ENCODE peak calls at places on chromosomes 6 and 20, in eight cellular contexts. One of them, this sample, is unnamed.
A peak's percentile ranks its signal among the peaks of the same experiment; 100 is the strongest.

GRCh38 chr6:26478985-26479278 is 21.2 kb upstream of the BTN1A1 start:
- DNase-seq in heart left ventricle: no peak
- DNase-seq in B cell: no peak
- DNase-seq in type B pancreatic cell: no peak
- DNase-seq in AG04450: no peak
- DNase-seq in lower leg skin: no peak
- DNase-seq in cardiac fibroblast: no peak
- DNase-seq in psoas muscle: no peak
- DNase-seq in this sample: no peak

GRCh38 chr6:21381336-21381963 is 212.1 kb upstream of the SOX4 start:
- DNase-seq in heart left ventricle: no peak
- DNase-seq in B cell: no peak
- DNase-seq in type B pancreatic cell: no peak
- DNase-seq in AG04450: no peak
- DNase-seq in lower leg skin: no peak
- DNase-seq in cardiac fibroblast: peak; percentile 3
- DNase-seq in psoas muscle: no peak
- DNase-seq in this sample: no peak

GRCh38 chr20:22348010-22348409 is 236.4 kb downstream of the FOXA2 start:
- DNase-seq in heart left ventricle: no peak
- DNase-seq in B cell: no peak
- DNase-seq in type B pancreatic cell: no peak
- DNase-seq in AG04450: no peak
- DNase-seq in lower leg skin: no peak
- DNase-seq in cardiac fibroblast: no peak
- DNase-seq in psoas muscle: no peak
- DNase-seq in this sample: no peak

GRCh38 chr6:71239694-71240093 is 48.9 kb upstream of the OGFRL1 start:
- DNase-seq in heart left ventricle: no peak
- DNase-seq in B cell: no peak
- DNase-seq in type B pancreatic cell: no peak
- DNase-seq in AG04450: no peak
- DNase-seq in lower leg skin: no peak
- DNase-seq in cardiac fibroblast: peak; percentile 59
- DNase-seq in psoas muscle: no peak
- DNase-seq in this sample: no peak

GRCh38 chr6:39956951-39957350 is 22.7 kb upstream of the MOCS1 start:
- DNase-seq in heart left ventricle: no peak
- DNase-seq in B cell: no peak
- DNase-seq in type B pancreatic cell: no peak
- DNase-seq in AG04450: no peak
- DNase-seq in lower leg skin: no peak
- DNase-seq in cardiac fibroblast: peak; percentile 85
- DNase-seq in psoas muscle: no peak
- DNase-seq in this sample: no peak

GRCh38 chr6:117346142-117346930 is 79.4 kb downstream of the ROS1 start:
- DNase-seq in heart left ventricle: no peak
- DNase-seq in B cell: no peak
- DNase-seq in type B pancreatic cell: no peak
- DNase-seq in AG04450: no peak
- DNase-seq in lower leg skin: no peak
- DNase-seq in cardiac fibroblast: peak; percentile 50
- DNase-seq in psoas muscle: no peak
- DNase-seq in this sample: no peak

GRCh38 chr6:31004285-31004684 is 6.0 kb upstream of the MUC22 start:
- DNase-seq in heart left ventricle: no peak
- DNase-seq in B cell: no peak
- DNase-seq in type B pancreatic cell: no peak
- DNase-seq in AG04450: no peak
- DNase-seq in lower leg skin: no peak
- DNase-seq in cardiac fibroblast: no peak
- DNase-seq in psoas muscle: no peak
- DNase-seq in this sample: no peak

GRCh38 chr20:8131598-8132014 is 460 bp upstream of the PLCB1 start:
- DNase-seq in heart left ventricle: no peak
- DNase-seq in B cell: no peak
- DNase-seq in type B pancreatic cell: no peak
- DNase-seq in AG04450: no peak
- DNase-seq in lower leg skin: peak; percentile 83
- DNase-seq in cardiac fibroblast: peak; percentile 62
- DNase-seq in psoas muscle: no peak
- DNase-seq in this sample: no peak

GRCh38 chr6:125753218-125753936 is 3.9 kb downstream of the HEY2 start:
- DNase-seq in heart left ventricle: no peak
- DNase-seq in B cell: no peak
- DNase-seq in type B pancreatic cell: no peak
- DNase-seq in AG04450: no peak
- DNase-seq in lower leg skin: no peak
- DNase-seq in cardiac fibroblast: peak; percentile 70
- DNase-seq in psoas muscle: no peak
- DNase-seq in this sample: no peak

GRCh38 chr20:30168025-30168799 is 1089.3 kb upstream of the DEFB115 start:
- DNase-seq in heart left ventricle: peak; percentile 9
- DNase-seq in B cell: no peak
- DNase-seq in type B pancreatic cell: no peak
- DNase-seq in AG04450: no peak
- DNase-seq in lower leg skin: no peak
- DNase-seq in cardiac fibroblast: peak; percentile 62
- DNase-seq in psoas muscle: no peak
- DNase-seq in this sample: peak; percentile 16

GRCh38 chr6:70846207-70846835 is 110.5 kb downstream of the B3GAT2 start:
- DNase-seq in heart left ventricle: no peak
- DNase-seq in B cell: no peak
- DNase-seq in type B pancreatic cell: no peak
- DNase-seq in AG04450: no peak
- DNase-seq in lower leg skin: no peak
- DNase-seq in cardiac fibroblast: no peak
- DNase-seq in psoas muscle: no peak
- DNase-seq in this sample: no peak

GRCh38 chr6:36853325-36853724 is 14.1 kb upstream of the CPNE5 start:
- DNase-seq in heart left ventricle: no peak
- DNase-seq in B cell: no peak
- DNase-seq in type B pancreatic cell: no peak
- DNase-seq in AG04450: peak; percentile 62
- DNase-seq in lower leg skin: peak; percentile 59
- DNase-seq in cardiac fibroblast: peak; percentile 97
- DNase-seq in psoas muscle: no peak
- DNase-seq in this sample: peak; percentile 61

GRCh38 chr20:63534831-63535651 is 2.1 kb downstream of the PTK6 start:
- DNase-seq in heart left ventricle: no peak
- DNase-seq in B cell: no peak
- DNase-seq in type B pancreatic cell: no peak
- DNase-seq in AG04450: no peak
- DNase-seq in lower leg skin: peak; percentile 88
- DNase-seq in cardiac fibroblast: no peak
- DNase-seq in psoas muscle: peak; percentile 14
- DNase-seq in this sample: peak; percentile 16
- TF ChIP-seq CTCF in heart left ventricle: no peak
- TF ChIP-seq CTCF in B cell: no peak
- TF ChIP-seq CTCF in type B pancreatic cell: no peak
- TF ChIP-seq CTCF in AG04450: no peak
- TF ChIP-seq CTCF in lower leg skin: no peak
- TF ChIP-seq CTCF in cardiac fibroblast: no peak
- TF ChIP-seq CTCF in psoas muscle: no peak
- TF ChIP-seq CTCF in this sample: no peak

DNA sequence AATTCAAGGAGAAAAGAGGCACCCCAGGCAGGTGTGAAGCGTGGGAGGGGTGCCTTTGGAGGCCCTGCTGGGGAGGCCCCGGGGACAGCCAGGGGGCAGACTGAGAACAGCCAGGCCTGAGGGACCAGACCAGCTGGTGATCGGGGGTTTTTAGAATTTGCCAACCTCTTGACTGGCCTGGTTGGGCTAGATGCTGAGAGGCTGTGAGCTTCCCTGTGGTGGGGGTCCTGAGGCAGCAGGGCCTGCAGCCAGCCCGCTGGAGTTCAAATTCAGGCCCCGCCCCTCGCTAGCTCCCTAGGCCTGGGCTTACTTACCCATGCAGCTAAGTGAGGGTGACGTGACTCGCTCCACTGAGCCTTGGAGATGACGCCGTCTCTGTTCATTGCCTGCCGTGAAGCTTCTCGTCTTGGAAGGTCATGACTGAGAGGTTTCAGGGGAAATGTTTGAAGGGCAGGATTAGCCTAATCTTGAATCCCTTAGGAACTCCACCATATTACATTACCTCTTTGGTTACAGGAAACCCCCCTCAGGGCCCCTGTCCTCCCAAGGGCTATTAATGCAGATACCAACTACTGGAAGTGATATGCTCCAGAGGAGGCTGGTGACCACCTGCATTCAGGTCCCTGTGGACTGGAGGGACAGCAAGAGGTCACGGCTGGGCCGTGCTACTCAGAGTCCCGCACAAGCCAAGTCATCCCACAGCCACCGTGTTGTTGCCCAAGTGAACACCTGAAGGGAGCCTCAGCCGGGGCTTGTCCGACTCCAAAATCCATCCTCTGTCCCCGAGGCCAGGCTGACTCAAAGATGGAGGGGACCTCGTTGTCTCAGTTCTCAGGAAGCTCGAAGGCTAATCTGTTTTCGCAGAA is 73.9 kb upstream of the DUSP22 start:
- DNase-seq in heart left ventricle: no peak
- DNase-seq in B cell: peak; percentile 60
- DNase-seq in type B pancreatic cell: no peak
- DNase-seq in AG04450: no peak
- DNase-seq in lower leg skin: peak; percentile 78
- DNase-seq in cardiac fibroblast: no peak
- DNase-seq in psoas muscle: no peak
- DNase-seq in this sample: no peak
- TF ChIP-seq CTCF in heart left ventricle: no peak
- TF ChIP-seq CTCF in B cell: no peak
- TF ChIP-seq CTCF in type B pancreatic cell: no peak
- TF ChIP-seq CTCF in AG04450: no peak
- TF ChIP-seq CTCF in lower leg skin: no peak
- TF ChIP-seq CTCF in cardiac fibroblast: no peak
- TF ChIP-seq CTCF in psoas muscle: no peak
- TF ChIP-seq CTCF in this sample: no peak

DNA sequence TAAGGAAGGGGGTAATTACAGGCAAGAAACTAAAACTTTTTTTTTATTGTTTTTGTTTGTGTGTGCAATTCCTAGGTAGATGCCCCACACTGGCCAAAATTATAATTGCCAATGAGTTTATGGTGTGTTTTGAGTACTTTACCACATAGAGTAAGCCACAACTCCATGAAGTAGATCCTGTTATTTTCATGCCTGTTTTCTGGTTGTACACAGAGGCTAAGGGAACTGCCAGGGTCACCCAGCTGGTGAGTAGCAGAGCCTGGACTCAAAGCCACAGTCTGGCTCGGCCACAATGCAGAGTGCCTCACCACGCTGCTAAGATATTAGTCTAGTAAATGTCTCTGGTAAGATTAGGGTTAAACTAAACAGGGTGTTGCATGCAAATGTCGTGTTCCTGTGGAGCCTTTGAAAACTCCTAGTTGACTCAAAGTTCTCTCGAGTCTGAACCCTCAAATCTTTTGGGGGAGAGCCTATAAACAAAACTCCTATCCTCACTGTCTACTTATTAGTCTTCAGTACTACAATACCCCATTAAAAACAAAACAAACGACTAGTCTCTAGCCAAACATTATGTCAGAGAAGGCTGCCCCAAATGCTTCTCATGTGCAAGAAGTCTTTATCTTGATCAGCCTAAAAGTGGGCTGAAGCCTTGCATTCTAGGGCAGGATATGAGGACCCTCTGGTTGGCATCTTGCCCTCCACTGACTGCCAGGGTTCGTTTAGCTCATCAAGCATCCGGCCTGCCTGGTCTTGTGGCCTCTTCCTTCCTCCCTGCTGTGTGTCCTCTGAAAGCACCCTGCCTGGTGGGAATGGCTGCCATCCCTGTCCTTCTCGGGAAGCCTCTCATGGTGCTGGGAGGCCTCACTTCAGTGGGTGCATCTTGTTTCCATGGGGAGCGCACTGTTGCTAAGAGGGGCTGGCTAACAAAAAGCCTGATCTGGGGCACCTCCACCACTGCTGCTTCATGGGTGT is 4.2 kb downstream of the DUSP22 start:
- DNase-seq in heart left ventricle: peak; percentile 44
- DNase-seq in B cell: peak; percentile 47
- DNase-seq in type B pancreatic cell: peak; percentile 60
- DNase-seq in AG04450: no peak
- DNase-seq in lower leg skin: peak; percentile 89
- DNase-seq in cardiac fibroblast: no peak
- DNase-seq in psoas muscle: no peak
- DNase-seq in this sample: no peak
- TF ChIP-seq CTCF in heart left ventricle: no peak
- TF ChIP-seq CTCF in B cell: no peak
- TF ChIP-seq CTCF in type B pancreatic cell: no peak
- TF ChIP-seq CTCF in AG04450: no peak
- TF ChIP-seq CTCF in lower leg skin: no peak
- TF ChIP-seq CTCF in cardiac fibroblast: no peak
- TF ChIP-seq CTCF in psoas muscle: no peak
- TF ChIP-seq CTCF in this sample: no peak

DNA sequence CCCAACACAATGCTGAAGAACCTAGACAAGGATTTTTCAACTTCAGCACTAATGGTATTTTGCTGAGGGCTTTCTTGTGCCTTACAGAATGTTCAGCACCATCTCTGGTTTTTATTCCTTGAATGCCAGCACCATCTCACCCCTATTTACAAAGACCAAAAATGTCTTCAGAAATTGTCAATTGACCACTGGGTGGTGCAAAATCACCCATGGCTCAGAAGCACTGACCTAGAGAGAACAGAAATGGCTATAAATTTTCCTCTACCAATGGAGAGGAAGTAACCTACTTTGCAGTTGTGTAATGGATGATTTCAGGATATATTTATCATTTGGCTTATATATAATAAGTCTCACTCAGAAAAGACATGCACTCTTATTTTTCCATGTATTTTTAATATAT is 431.0 kb upstream of the IRAK1BP1 start:
- DNase-seq in heart left ventricle: no peak
- DNase-seq in B cell: no peak
- DNase-seq in type B pancreatic cell: no peak
- DNase-seq in AG04450: peak; percentile 8
- DNase-seq in lower leg skin: no peak
- DNase-seq in cardiac fibroblast: peak; percentile 70
- DNase-seq in psoas muscle: no peak
- DNase-seq in this sample: no peak
- TF ChIP-seq CTCF in heart left ventricle: no peak
- TF ChIP-seq CTCF in B cell: no peak
- TF ChIP-seq CTCF in type B pancreatic cell: no peak
- TF ChIP-seq CTCF in AG04450: peak; percentile 53
- TF ChIP-seq CTCF in lower leg skin: no peak
- TF ChIP-seq CTCF in cardiac fibroblast: peak; percentile 46
- TF ChIP-seq CTCF in psoas muscle: no peak
- TF ChIP-seq CTCF in this sample: no peak

This sample was measured in uterus.